ENCODE peak calls at places on chromosome 21, in eight cellular contexts. F is testis, B is right lobe of liver, O is body of pancreas, S is NB4, Z is K562, R is tibial nerve, L is IMR-90. T is an unnamed sample.

GRCh38 chr21:26806734-26807372 is 38.4 kb downstream of the ADAMTS1 start:
- DNase-seq in F (no peak), B (no peak), O (no peak), S (no peak), Z (no peak), R (no peak), L (peak; percentile 81), T (peak; percentile 29)

GRCh38 chr21:26405735-26406361 is 167.2 kb downstream of the CYYR1 start:
- DNase-seq in F (no peak), B (no peak), O (no peak), S (peak; percentile 71), Z (peak; percentile 15), R (no peak), L (peak; percentile 72), T (peak; percentile 74)

GRCh38 chr21:34782666-34783365 is 114.0 kb downstream of the CLIC6 start:
- DNase-seq in F (no peak), B (no peak), O (no peak), S (no peak), Z (no peak), R (no peak), L (no peak), T (no peak)

GRCh38 chr21:44969965-44970755 is 30.3 kb downstream of the SLX9 start:
- DNase-seq in F (no peak), B (no peak), O (no peak), S (peak; percentile 71), Z (no peak), R (no peak), L (peak; percentile 87), T (no peak)

GRCh38 chr21:45256912-45257672 is 30.6 kb downstream of the POFUT2 start:
- DNase-seq in F (no peak), B (peak; percentile 34), O (no peak), S (peak; percentile 74), Z (peak; percentile 90), R (no peak), L (no peak), T (no peak)

GRCh38 chr21:45458281-45459170 is 53.6 kb downstream of the COL18A1 start:
- DNase-seq in F (no peak), B (no peak), O (no peak), S (no peak), Z (no peak), R (no peak), L (no peak), T (no peak)

GRCh38 chr21:20272791-20273362 is 725.3 kb upstream of the NCAM2 start:
- DNase-seq in F (no peak), B (no peak), O (no peak), S (no peak), Z (peak; percentile 38), R (no peak), L (no peak), T (no peak)

GRCh38 chr21:30882907-30883597 is 1.7 kb upstream of the KRTAP11-1 start:
- DNase-seq in F (no peak), B (no peak), O (no peak), S (no peak), Z (no peak), R (no peak), L (no peak), T (no peak)

GRCh38 chr21:26169061-26169610 is 1.4 kb downstream of the APP start:
- DNase-seq in F (peak; percentile 80), B (peak; percentile 50), O (peak; percentile 43), S (peak; percentile 8), Z (no peak), R (peak; percentile 39), L (peak; percentile 71), T (peak; percentile 67)

GRCh38 chr21:36320421-36321324 is 676 bp downstream of the MORC3 start:
- DNase-seq in F (peak; percentile 72), B (peak; percentile 70), O (peak; percentile 53), S (peak; percentile 83), Z (peak; percentile 95), R (peak; percentile 68), L (peak; percentile 73), T (peak; percentile 67)
- TF ChIP-seq POLR2A in F (no peak), B (no peak), O (no peak), S (no peak), Z (peak; percentile 67), R (no peak), L (peak; percentile 20), T (peak; percentile 43)

GRCh38 chr21:37563641-37564340 is 197.2 kb downstream of the DYRK1A start:
- DNase-seq in F (peak; percentile 96), B (peak; percentile 95), O (peak; percentile 94), S (peak; percentile 96), Z (peak; percentile 98), R (peak; percentile 81), L (peak; percentile 92), T (peak; percentile 86)
- TF ChIP-seq POLR2A in F (no peak), B (no peak), O (peak; percentile 61), S (peak; percentile 58), Z (peak; percentile 87), R (peak; percentile 50), L (peak; percentile 62), T (peak; percentile 89)

GRCh38 chr21:43718872-43719747 is at the start of gene PDXK:
- DNase-seq in F (peak; percentile 88), B (peak; percentile 94), O (peak; percentile 87), S (peak; percentile 89), Z (peak; percentile 94), R (peak; percentile 71), L (peak; percentile 77), T (peak; percentile 82)
- TF ChIP-seq POLR2A in F (peak; percentile 40), B (peak; percentile 96), O (peak; percentile 84), S (peak; percentile 68), Z (peak; percentile 78), R (peak; percentile 65), L (peak; percentile 94), T (peak; percentile 91)

DNA sequence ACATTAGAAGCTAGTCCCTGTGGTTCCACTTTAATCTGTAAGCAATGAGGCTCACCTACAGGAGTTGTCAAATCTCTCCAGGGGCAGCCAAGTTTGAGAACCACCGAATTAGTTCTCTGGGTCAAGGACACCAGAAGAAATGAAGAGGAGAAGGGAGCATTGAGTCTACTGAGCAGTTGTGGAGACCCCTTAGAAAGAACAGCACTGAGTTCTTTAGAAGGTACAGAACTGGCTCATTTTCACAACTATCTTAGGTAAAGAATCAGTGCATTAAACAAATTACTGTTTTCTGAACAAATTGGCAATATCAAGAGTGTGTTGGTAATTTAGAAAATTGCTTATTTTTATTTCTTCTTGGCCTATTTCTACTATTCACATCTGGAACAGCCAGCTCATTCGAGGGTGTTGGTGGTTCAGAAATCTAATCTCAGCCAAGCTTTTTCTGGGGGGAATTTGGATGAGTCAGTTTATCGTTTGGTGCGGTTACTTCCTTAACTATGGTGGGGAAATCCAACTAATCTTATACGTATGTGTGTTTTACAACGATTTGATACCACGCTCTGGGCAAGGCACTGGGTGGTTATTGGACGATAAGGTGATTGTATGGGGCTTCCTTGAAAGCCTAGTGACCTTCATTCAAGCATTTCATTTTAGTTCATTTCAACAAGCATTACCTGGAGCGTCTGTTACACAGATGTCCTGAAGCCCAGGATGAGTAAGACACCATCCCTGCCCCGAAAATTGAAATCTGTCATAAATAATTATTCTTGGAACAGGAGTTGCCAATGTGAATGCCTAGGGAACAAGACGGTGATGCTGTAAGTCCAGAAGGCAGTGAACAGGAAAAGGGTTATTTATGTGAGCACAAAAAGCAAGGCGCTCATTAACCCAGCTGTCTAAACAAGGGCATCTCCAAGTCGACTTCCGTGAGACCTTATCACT is 52.0 kb upstream of the TMPRSS2 start:
- DNase-seq in F (no peak), B (no peak), O (no peak), S (no peak), Z (no peak), R (no peak), L (no peak), T (no peak)
- TF ChIP-seq POLR2A in F (no peak), B (no peak), O (no peak), S (no peak), Z (no peak), R (no peak), L (no peak), T (no peak)

GRCh38 chr21:43775795-43776430 is at the start of gene CSTB:
- DNase-seq in F (peak; percentile 90), B (peak; percentile 92), O (peak; percentile 74), S (peak; percentile 85), Z (peak; percentile 76), R (peak; percentile 88), L (peak; percentile 38), T (no peak)
- TF ChIP-seq POLR2A in F (no peak), B (peak; percentile 74), O (peak; percentile 47), S (peak; percentile 65), Z (peak; percentile 83), R (peak; percentile 53), L (peak; percentile 69), T (peak; percentile 99)

DNA sequence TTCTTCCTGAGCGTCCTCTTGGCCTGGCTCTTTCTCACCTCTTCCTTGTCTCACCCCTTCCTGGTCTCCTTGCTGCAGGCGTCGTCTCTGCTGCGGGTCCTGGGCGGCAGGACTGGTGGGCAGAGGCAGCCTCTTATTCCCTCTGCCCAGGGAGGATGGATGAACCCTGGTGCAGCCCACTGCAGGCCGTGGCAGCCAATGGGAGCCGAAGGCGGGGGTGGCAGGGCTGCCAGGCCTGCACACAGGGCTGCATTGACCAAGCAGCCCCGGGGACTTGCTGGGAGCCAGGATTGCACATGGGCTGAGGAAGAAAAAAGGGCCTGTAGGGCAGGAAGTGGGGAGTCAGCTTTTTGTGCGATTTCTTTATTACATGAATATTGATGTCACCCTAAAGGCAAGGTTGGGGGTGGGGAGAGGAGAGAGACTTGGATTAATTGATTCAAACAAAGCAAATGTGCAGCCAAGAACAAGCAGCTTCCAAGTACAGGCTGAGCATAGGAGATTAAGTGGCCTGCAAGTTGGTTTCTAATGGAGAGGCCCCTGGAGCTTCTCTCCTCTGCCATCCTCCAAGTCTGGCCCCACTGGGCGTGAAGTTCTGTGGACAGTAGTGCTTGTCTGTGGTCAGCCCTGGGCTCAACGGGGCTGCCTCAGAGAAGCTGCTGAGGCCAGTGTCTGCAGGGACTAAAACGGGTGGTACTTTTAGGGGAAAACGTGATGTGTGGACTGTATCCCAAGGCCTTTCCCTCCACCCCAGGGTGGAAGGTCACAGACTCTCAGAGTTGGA is at the start of gene S100B:
- DNase-seq in F (no peak), B (no peak), O (no peak), S (peak; percentile 95), Z (no peak), R (no peak), L (no peak), T (no peak)
- TF ChIP-seq POLR2A in F (no peak), B (no peak), O (no peak), S (no peak), Z (no peak), R (peak; percentile 79), L (no peak), T (no peak)

GRCh38 chr21:33403786-33404571 is 766 bp downstream of the IFNGR2 start:
- DNase-seq in F (peak; percentile 66), B (peak; percentile 73), O (peak; percentile 58), S (peak; percentile 68), Z (peak; percentile 71), R (peak; percentile 28), L (peak; percentile 49), T (peak; percentile 51)
- TF ChIP-seq POLR2A in F (no peak), B (peak; percentile 70), O (no peak), S (no peak), Z (peak; percentile 64), R (no peak), L (peak; percentile 52), T (no peak)

DNA sequence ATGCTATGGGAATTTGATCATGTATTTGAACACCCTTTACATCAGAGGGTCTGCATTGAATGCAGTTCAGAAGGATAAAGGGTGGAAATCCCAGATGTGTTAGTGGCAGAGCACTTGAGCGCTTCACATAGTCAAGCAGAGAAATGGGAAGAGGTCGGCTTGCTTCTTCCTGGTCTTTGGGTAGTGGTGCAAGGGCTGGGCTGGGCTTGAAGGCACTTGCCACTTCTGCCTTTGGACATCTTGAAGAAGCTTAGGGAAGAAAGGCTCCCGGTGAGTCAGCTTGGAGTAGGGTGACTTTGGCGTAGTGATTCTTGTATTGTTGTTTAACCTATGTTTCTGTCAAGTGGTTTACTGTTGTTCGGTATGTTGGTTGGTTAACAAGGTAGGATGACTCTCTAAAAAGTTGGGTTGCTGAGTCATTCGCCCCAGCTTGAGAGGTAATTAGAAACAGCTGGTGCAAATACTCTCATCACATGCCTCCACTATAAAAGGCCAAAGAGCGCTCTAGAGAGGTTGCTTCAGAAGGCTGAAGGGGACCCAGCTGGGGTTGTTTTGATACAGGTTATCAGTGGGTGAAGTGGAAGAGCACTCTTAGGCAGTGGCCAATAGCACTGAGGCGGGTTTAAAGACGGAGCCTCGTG is 1.3 kb downstream of the BACH1 start:
- DNase-seq in F (peak; percentile 49), B (peak; percentile 53), O (peak; percentile 40), S (peak; percentile 86), Z (peak; percentile 93), R (peak; percentile 40), L (peak; percentile 97), T (peak; percentile 76)
- TF ChIP-seq POLR2A in F (no peak), B (peak; percentile 7), O (no peak), S (no peak), Z (peak; percentile 40), R (no peak), L (peak; percentile 58), T (no peak)

T was measured in H54.